ENCODE peak calls at places on chromosomes 11 and 22, in five cellular contexts. G is hypothalamus; S is stimulated activated naive CD8-positive, alpha-beta T cell treated with anti-CD3 and anti-CD28 coated beads, Interleukin-15, Interleukin-2, amounts not matched to agents 100 U/mL and 50 U/mL, for 24 hours; V is IMR-90; O is left colon. Z is an unnamed sample.

GRCh38 chr11:72075109-72075508 is 5.2 kb downstream of the NUMA1 start:
- DNase-seq in G (no peak), S (no peak), V (no peak), O (no peak), Z (no peak)

GRCh38 chr11:116782728-116783127 is 5.1 kb downstream of the ZPR1 start:
- DNase-seq in G (no peak), S (no peak), V (peak; percentile 50), O (no peak), Z (no peak)

GRCh38 chr22:27903805-27904473 is 15.1 kb downstream of the PITPNB start:
- DNase-seq in G (no peak), S (no peak), V (no peak), O (no peak), Z (no peak)

GRCh38 chr11:74682731-74683278 is 48.4 kb downstream of the CHRDL2 start:
- DNase-seq in G (no peak), S (no peak), V (no peak), O (no peak), Z (no peak)

GRCh38 chr22:39496131-39496838 is 5.8 kb upstream of the MIEF1 start:
- DNase-seq in G (peak; percentile 58), S (peak; percentile 73), V (peak; percentile 57), O (peak; percentile 80), Z (no peak)

GRCh38 chr11:20035701-20036601 is 124.3 kb downstream of the DBX1 start:
- DNase-seq in G (peak; percentile 25), S (no peak), V (peak; percentile 99), O (no peak), Z (no peak)

GRCh38 chr11:1292644-1293618 is 16.5 kb downstream of the TOLLIP start:
- DNase-seq in G (no peak), S (no peak), V (no peak), O (peak; percentile 5), Z (no peak)

GRCh38 chr22:50209893-50210292 is 9.1 kb downstream of the SELENOO start:
- DNase-seq in G (no peak), S (peak; percentile 77), V (peak; percentile 57), O (peak; percentile 81), Z (peak; percentile 89)

GRCh38 chr11:115676768-115677167 is 172.6 kb upstream of the CADM1 start:
- DNase-seq in G (no peak), S (no peak), V (peak; percentile 81), O (no peak), Z (no peak)

GRCh38 chr11:35526370-35526792 is 965 bp upstream of the PAMR1 start:
- DNase-seq in G (no peak), S (no peak), V (peak; percentile 65), O (no peak), Z (no peak)

GRCh38 chr11:7021318-7021717 is 1.0 kb downstream of the NLRP14 start:
- DNase-seq in G (no peak), S (no peak), V (no peak), O (no peak), Z (no peak)

GRCh38 chr22:43471186-43471585 is 59.4 kb downstream of the MPPED1 start:
- DNase-seq in G (no peak), S (no peak), V (no peak), O (no peak), Z (no peak)

Z was measured in GM20000.